ENCODE peak calls at places on chromosomes 13 and 19, in ten cellular contexts. One of them, this sample, is unnamed.

GRCh38 chr13:111626371-111627305 is 306.2 kb downstream of the TEX29 start:
- DNase-seq in omental fat pad: no peak
- DNase-seq in posterior cingulate gyrus: no peak
- DNase-seq in H9: peak
- DNase-seq in IMR-90: no peak
- DNase-seq in activated T-cell treated with anti-CD3 and anti-CD28 coated beads for 1 hour: no peak
- DNase-seq in Kasumi-1: no peak
- DNase-seq in heart left ventricle: no peak
- DNase-seq in M059J: no peak
- DNase-seq in KBM-7: no peak
- DNase-seq in this sample: no peak

GRCh38 chr19:14502334-14503092 is 6.6 kb upstream of the GIPC1 start:
- DNase-seq in omental fat pad: no peak
- DNase-seq in posterior cingulate gyrus: no peak
- DNase-seq in H9: no peak
- DNase-seq in IMR-90: no peak
- DNase-seq in activated T-cell treated with anti-CD3 and anti-CD28 coated beads for 1 hour: no peak
- DNase-seq in Kasumi-1: no peak
- DNase-seq in heart left ventricle: no peak
- DNase-seq in M059J: peak
- DNase-seq in KBM-7: no peak
- DNase-seq in this sample: no peak

GRCh38 chr19:7607212-7607873 is 11.7 kb downstream of the CAMSAP3 start:
- DNase-seq in omental fat pad: no peak
- DNase-seq in posterior cingulate gyrus: no peak
- DNase-seq in H9: no peak
- DNase-seq in IMR-90: no peak
- DNase-seq in activated T-cell treated with anti-CD3 and anti-CD28 coated beads for 1 hour: no peak
- DNase-seq in Kasumi-1: no peak
- DNase-seq in heart left ventricle: no peak
- DNase-seq in M059J: no peak
- DNase-seq in KBM-7: no peak
- DNase-seq in this sample: no peak

GRCh38 chr13:113456116-113456702 is 2.9 kb upstream of the ADPRHL1 start:
- DNase-seq in omental fat pad: no peak
- DNase-seq in posterior cingulate gyrus: no peak
- DNase-seq in H9: no peak
- DNase-seq in IMR-90: no peak
- DNase-seq in activated T-cell treated with anti-CD3 and anti-CD28 coated beads for 1 hour: no peak
- DNase-seq in Kasumi-1: no peak
- DNase-seq in heart left ventricle: no peak
- DNase-seq in M059J: no peak
- DNase-seq in KBM-7: no peak
- DNase-seq in this sample: no peak

GRCh38 chr19:46492841-46493235 is 2.8 kb downstream of the PNMA8B start:
- DNase-seq in omental fat pad: no peak
- DNase-seq in posterior cingulate gyrus: no peak
- DNase-seq in H9: peak
- DNase-seq in IMR-90: no peak
- DNase-seq in activated T-cell treated with anti-CD3 and anti-CD28 coated beads for 1 hour: no peak
- DNase-seq in Kasumi-1: no peak
- DNase-seq in heart left ventricle: no peak
- DNase-seq in M059J: no peak
- DNase-seq in KBM-7: no peak
- DNase-seq in this sample: no peak

GRCh38 chr19:33876619-33877018 is 79.9 kb downstream of the KCTD15 start:
- DNase-seq in omental fat pad: no peak
- DNase-seq in posterior cingulate gyrus: no peak
- DNase-seq in H9: no peak
- DNase-seq in IMR-90: no peak
- DNase-seq in activated T-cell treated with anti-CD3 and anti-CD28 coated beads for 1 hour: no peak
- DNase-seq in Kasumi-1: no peak
- DNase-seq in heart left ventricle: no peak
- DNase-seq in M059J: no peak
- DNase-seq in KBM-7: no peak
- DNase-seq in this sample: no peak

GRCh38 chr19:46924874-46925547 is 64.2 kb downstream of the ARHGAP35 start:
- DNase-seq in omental fat pad: no peak
- DNase-seq in posterior cingulate gyrus: no peak
- DNase-seq in H9: no peak
- DNase-seq in IMR-90: no peak
- DNase-seq in activated T-cell treated with anti-CD3 and anti-CD28 coated beads for 1 hour: no peak
- DNase-seq in Kasumi-1: no peak
- DNase-seq in heart left ventricle: no peak
- DNase-seq in M059J: peak
- DNase-seq in KBM-7: no peak
- DNase-seq in this sample: no peak

GRCh38 chr13:77833331-77833863 is 85.2 kb downstream of the EDNRB start:
- DNase-seq in omental fat pad: no peak
- DNase-seq in posterior cingulate gyrus: no peak
- DNase-seq in H9: no peak
- DNase-seq in IMR-90: peak
- DNase-seq in activated T-cell treated with anti-CD3 and anti-CD28 coated beads for 1 hour: no peak
- DNase-seq in Kasumi-1: peak
- DNase-seq in heart left ventricle: no peak
- DNase-seq in M059J: no peak
- DNase-seq in KBM-7: no peak
- DNase-seq in this sample: peak

GRCh38 chr19:1082165-1082927 is 12.8 kb downstream of the POLR2E start:
- DNase-seq in omental fat pad: no peak
- DNase-seq in posterior cingulate gyrus: no peak
- DNase-seq in H9: peak
- DNase-seq in IMR-90: no peak
- DNase-seq in activated T-cell treated with anti-CD3 and anti-CD28 coated beads for 1 hour: peak
- DNase-seq in Kasumi-1: no peak
- DNase-seq in heart left ventricle: peak
- DNase-seq in M059J: no peak
- DNase-seq in KBM-7: no peak
- DNase-seq in this sample: no peak

GRCh38 chr19:6219592-6220290 is 60.0 kb downstream of the MLLT1 start:
- DNase-seq in omental fat pad: no peak
- DNase-seq in posterior cingulate gyrus: no peak
- DNase-seq in H9: no peak
- DNase-seq in IMR-90: no peak
- DNase-seq in activated T-cell treated with anti-CD3 and anti-CD28 coated beads for 1 hour: no peak
- DNase-seq in Kasumi-1: no peak
- DNase-seq in heart left ventricle: peak
- DNase-seq in M059J: no peak
- DNase-seq in KBM-7: no peak
- DNase-seq in this sample: no peak

This sample was measured in LHCN-M2.